ENCODE peak calls at places on chromosomes 12 and 14, in seven cellular contexts. Y is kidney; R is pancreas; V is adrenal gland; S is CD8-positive, alpha-beta memory T cell; G is suprapubic skin; C is endothelial cell of umbilical vein. B is an unnamed sample.

GRCh38 chr14:57549165-57549564 is 55.5 kb upstream of the CCDC198 start:
- DNase-seq in C (no peak), G (no peak), R (no peak), V (no peak), Y (no peak), S (no peak), B (no peak)

GRCh38 chr12:95623554-95624170 is 72.4 kb upstream of the USP44 start:
- DNase-seq in R (peak; percentile 45), C (peak; percentile 88), G (no peak), V (peak; percentile 85), S (peak; percentile 6), Y (peak; percentile 86), B (no peak)

GRCh38 chr14:101088714-101089113 is 185.2 kb upstream of the RTL1 start:
- DNase-seq in Y (peak; percentile 15), G (no peak), S (no peak), R (no peak), V (no peak), C (no peak), B (no peak)

GRCh38 chr14:81023095-81023710 is 67.8 kb downstream of the TSHR start:
- DNase-seq in R (no peak), G (no peak), Y (no peak), S (no peak), V (no peak), C (no peak), B (no peak)

GRCh38 chr14:31241450-31242114 is 34.0 kb upstream of the HECTD1 start:
- DNase-seq in R (no peak), V (no peak), C (no peak), Y (no peak), G (no peak), S (no peak), B (no peak)

GRCh38 chr14:93116676-93117200 is 1.0 kb upstream of the ITPK1 start:
- DNase-seq in S (no peak), R (no peak), Y (no peak), C (no peak), G (no peak), V (peak; percentile 54), B (no peak)

GRCh38 chr12:39351153-39351552 is 91.8 kb downstream of the KIF21A start:
- DNase-seq in R (no peak), S (no peak), G (no peak), C (no peak), Y (no peak), V (no peak), B (no peak)

GRCh38 chr12:20213851-20214250 is 154.5 kb upstream of the PDE3A start:
- DNase-seq in C (no peak), R (no peak), G (no peak), Y (no peak), V (no peak), S (no peak), B (no peak)

GRCh38 chr12:110846615-110847566 is at the start of gene CCDC63:
- DNase-seq in R (peak; percentile 11), C (peak; percentile 50), S (no peak), Y (peak; percentile 88), V (peak; percentile 56), G (peak; percentile 82), B (no peak)

GRCh38 chr12:44848771-44849085 is 27.4 kb downstream of the NELL2 start:
- DNase-seq in S (no peak), C (no peak), G (no peak), Y (no peak), V (no peak), R (no peak), B (no peak)

GRCh38 chr12:75724913-75725312 is 213.5 kb upstream of the KRR1 start:
- DNase-seq in S (no peak), Y (no peak), R (no peak), V (peak; percentile 54), G (no peak), C (peak; percentile 86), B (no peak)

GRCh38 chr12:70691018-70691672 is 53.9 kb upstream of the PTPRB start:
- DNase-seq in Y (no peak), V (no peak), R (no peak), G (no peak), S (no peak), C (peak; percentile 90), B (no peak)

GRCh38 chr12:99983721-99984258 is 946 bp downstream of the ANKS1B start:
- DNase-seq in S (no peak), V (peak; percentile 22), C (peak; percentile 2), R (no peak), Y (no peak), G (no peak), B (no peak)

GRCh38 chr14:51738754-51739153 is 87.0 kb downstream of the FRMD6 start:
- DNase-seq in R (no peak), S (no peak), C (no peak), V (no peak), G (no peak), Y (no peak), B (no peak)

GRCh38 chr12:91357381-91357780 is 174.8 kb upstream of the DCN start:
- DNase-seq in S (no peak), Y (no peak), R (no peak), C (peak; percentile 39), G (no peak), V (no peak), B (no peak)

GRCh38 chr12:95918194-95918993 is 24.0 kb downstream of the CCDC38 start:
- DNase-seq in V (peak; percentile 65), G (no peak), S (peak; percentile 16), C (peak; percentile 48), R (peak; percentile 28), Y (no peak), B (no peak)

GRCh38 chr12:89988156-89988555 is 279.5 kb upstream of the ATP2B1 start:
- DNase-seq in Y (no peak), C (no peak), R (no peak), G (no peak), S (no peak), V (no peak), B (no peak)

GRCh38 chr14:68941820-68942219 is 37.3 kb downstream of the ACTN1 start:
- DNase-seq in R (peak; percentile 60), G (no peak), Y (peak; percentile 91), C (peak; percentile 50), V (peak; percentile 57), S (no peak), B (no peak)

GRCh38 chr14:100067971-100068959 is 3.0 kb downstream of the EVL start:
- DNase-seq in S (peak; percentile 87), V (peak; percentile 33), R (no peak), Y (no peak), C (peak; percentile 45), G (no peak), B (peak; percentile 69)

GRCh38 chr12:2183556-2184541 is 131.1 kb downstream of the CACNA1C start:
- DNase-seq in G (no peak), R (no peak), V (no peak), Y (no peak), S (no peak), C (no peak), B (no peak)

GRCh38 chr12:32126720-32127119 is 20.1 kb downstream of the BICD1 start:
- DNase-seq in G (no peak), S (no peak), C (no peak), Y (no peak), R (no peak), V (no peak), B (no peak)

GRCh38 chr12:28367993-28368392 is 177.7 kb downstream of the CCDC91 start:
- DNase-seq in V (no peak), G (no peak), Y (no peak), R (no peak), C (no peak), S (no peak), B (no peak)

GRCh38 chr12:77325505-77325904 is 260.1 kb upstream of the E2F7 start:
- DNase-seq in G (no peak), S (no peak), V (no peak), C (no peak), Y (no peak), R (no peak), B (no peak)
- H3K4me3 ChIP-seq in G (peak overlapping the region; percentile 75), S (no peak overlapping the region), V (no peak overlapping the region), C (peak overlapping the region; percentile 15), Y (peak overlapping the region; percentile 4), R (no peak overlapping the region), B (peak overlapping the region; percentile 70)

GRCh38 chr14:73887704-73888459 is 1.2 kb downstream of the ZNF410 start:
- DNase-seq in R (no peak), Y (no peak), G (no peak), V (no peak), C (peak; percentile 12), S (no peak), B (no peak)
- H3K27ac ChIP-seq in R (peak overlapping the region; percentile 91), Y (peak overlapping the region; percentile 97), G (peak overlapping the region; percentile 91), V (peak overlapping the region; percentile 95), C (peak overlapping the region; percentile 90), S (peak overlapping the region; percentile 92), B (peak overlapping the region; percentile 96)

DNA sequence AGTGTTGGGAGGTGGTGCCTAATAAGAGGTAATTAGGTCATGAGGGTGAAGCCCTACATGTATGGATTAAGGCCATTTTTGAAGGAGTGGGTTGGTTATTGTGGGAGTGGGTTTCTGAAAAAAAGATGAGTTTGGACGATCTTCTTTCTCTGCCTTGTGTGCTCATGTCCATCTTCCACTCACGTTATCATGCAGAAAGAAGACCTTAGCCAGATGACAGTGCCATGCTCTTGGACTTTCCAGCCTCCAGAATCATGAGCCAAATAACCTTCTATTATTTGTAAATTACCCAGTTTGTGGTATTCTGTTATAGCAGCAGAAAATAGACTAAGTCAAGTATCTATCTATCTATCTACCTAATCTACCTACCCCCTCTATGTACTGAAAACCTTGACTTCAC is 71.9 kb downstream of the SDR9C7 start:
- DNase-seq in S (no peak), G (no peak), C (no peak), R (no peak), V (no peak), Y (no peak), B (no peak)
- H3K9me3 ChIP-seq in S (peaks cover 22% of the 10 kb centered on the region), G (peaks cover 26% of the 10 kb centered on the region), C (no peaks in the 10 kb centered on the region), R (peaks cover 4% of the 10 kb centered on the region), V (no peaks in the 10 kb centered on the region), Y (peaks cover 28% of the 10 kb centered on the region), B (peaks cover 29% of the 10 kb centered on the region)

GRCh38 chr12:104515899-104516298 is 59.2 kb downstream of the CHST11 start:
- DNase-seq in R (no peak), Y (no peak), G (no peak), S (no peak), C (no peak), V (no peak), B (no peak)

GRCh38 chr12:104516821-104517220 is 60.1 kb downstream of the CHST11 start:
- DNase-seq in S (no peak), G (no peak), C (no peak), Y (no peak), R (no peak), V (no peak), B (no peak)

GRCh38 chr12:104519190-104519857 is 62.6 kb downstream of the CHST11 start:
- DNase-seq in C (peak; percentile 21), G (no peak), Y (no peak), V (no peak), R (no peak), S (peak; percentile 46), B (no peak)

GRCh38 chr12:104520242-104520900 is 63.6 kb downstream of the CHST11 start:
- DNase-seq in C (no peak), S (no peak), G (no peak), R (no peak), Y (no peak), V (no peak), B (no peak)

GRCh38 chr12:104517880-104518279 is 61.1 kb downstream of the CHST11 start:
- DNase-seq in G (no peak), S (no peak), Y (no peak), V (no peak), R (no peak), C (no peak), B (no peak)
- H3K4me3 ChIP-seq in G (no peak overlapping the region), S (no peak overlapping the region), Y (no peak overlapping the region), V (no peak overlapping the region), R (no peak overlapping the region), C (no peak overlapping the region), B (no peak overlapping the region)

B was measured in ascending aorta.